ENCODE peak calls at places on chromosomes 11 and 22, in six cellular contexts. D is naive thymus-derived CD4-positive, alpha-beta T cell; C is DMS153; L is CD8-positive, alpha-beta memory T cell; X is activated T-cell treated with anti-CD3 and anti-CD28 coated beads, Interleukin-2, amount 50 U/mL, for 72 hours; O is stimulated activated CD4-positive, alpha-beta T cell treated with anti-CD3 and anti-CD28 coated beads, Interleukin-2, amount 100 ng/mL, for 4 hours. H is an unnamed sample.

GRCh38 chr11:35862666-35863065 is 81.2 kb upstream of the LDLRAD3 start:
- DNase-seq in L (no peak), D (no peak), O (no peak), C (no peak), X (no peak), H (no peak)

GRCh38 chr11:82191690-82192089 is 542.0 kb downstream of the FAM181B start:
- DNase-seq in L (no peak), X (no peak), C (no peak), O (no peak), D (no peak), H (no peak)

GRCh38 chr11:8011981-8012444 is 24.9 kb downstream of the EIF3F start:
- DNase-seq in X (no peak), L (no peak), O (no peak), C (no peak), D (no peak), H (no peak)

GRCh38 chr11:133930767-133931448 is 25.9 kb downstream of the IGSF9B start:
- DNase-seq in C (no peak), O (no peak), L (no peak), X (no peak), D (no peak), H (no peak)

GRCh38 chr11:11416502-11416901 is 63.5 kb upstream of the CSNK2A3 start:
- DNase-seq in L (no peak), C (no peak), X (no peak), D (no peak), O (no peak), H (no peak)

GRCh38 chr11:8059030-8059429 is 22.0 kb upstream of the TUB start:
- DNase-seq in X (no peak), C (no peak), L (no peak), O (no peak), D (no peak), H (no peak)

GRCh38 chr11:105040703-105041102 is 4.4 kb downstream of the CARD16 start:
- DNase-seq in D (no peak), X (no peak), C (no peak), O (no peak), L (no peak), H (no peak)

GRCh38 chr11:113106507-113106906 is 145.3 kb downstream of the NCAM1 start:
- DNase-seq in X (no peak), O (no peak), D (no peak), L (no peak), C (no peak), H (no peak)

GRCh38 chr11:69377953-69378302 is 84.0 kb downstream of the MYEOV start:
- DNase-seq in O (no peak), L (no peak), X (no peak), C (no peak), D (no peak), H (no peak)

GRCh38 chr11:35165416-35166368 is 26.7 kb downstream of the CD44 start:
- DNase-seq in D (peak; percentile 39), L (peak; percentile 78), O (peak; percentile 72), C (no peak), X (peak; percentile 89), H (peak; percentile 82)

GRCh38 chr11:15852179-15852578 is 504.2 kb downstream of the SOX6 start:
- DNase-seq in X (no peak), O (no peak), C (no peak), D (no peak), L (no peak), H (no peak)

GRCh38 chr11:107263865-107264563 is 193.6 kb downstream of the CWF19L2 start:
- DNase-seq in X (no peak), O (no peak), L (no peak), D (no peak), C (no peak), H (no peak)

GRCh38 chr11:13104619-13105236 is 95.6 kb downstream of the RASSF10 start:
- DNase-seq in X (no peak), L (no peak), O (no peak), D (no peak), C (peak; percentile 54), H (no peak)

GRCh38 chr22:23570681-23571080 is 9.4 kb downstream of the IGLL1 start:
- DNase-seq in D (no peak), O (no peak), L (no peak), X (no peak), C (no peak), H (no peak)

GRCh38 chr22:23225724-23226496 is 45.6 kb downstream of the BCR start:
- DNase-seq in O (no peak), D (no peak), L (no peak), C (peak; percentile 52), X (no peak), H (no peak)

GRCh38 chr11:10680956-10681487 is 12.5 kb downstream of the IRAG1 start:
- DNase-seq in O (no peak), X (no peak), D (no peak), L (no peak), C (peak; percentile 62), H (no peak)

GRCh38 chr22:40107756-40108437 is 69.8 kb upstream of the TNRC6B start:
- DNase-seq in C (no peak), X (peak; percentile 40), L (no peak), O (peak; percentile 10), D (no peak), H (peak; percentile 15)

GRCh38 chr11:14969922-14970323 is 2.2 kb downstream of the CALCA start:
- DNase-seq in C (no peak), X (peak; percentile 76), D (peak; percentile 22), O (peak; percentile 19), L (no peak), H (peak; percentile 69)

GRCh38 chr11:116294630-116295029 is 478.2 kb downstream of the BUD13 start:
- DNase-seq in C (no peak), L (no peak), D (no peak), O (no peak), X (no peak), H (no peak)

GRCh38 chr11:60841797-60842687 is at the start of gene CCDC86:
- DNase-seq in L (peak; percentile 96), D (peak; percentile 99), X (peak; percentile 97), O (peak; percentile 98), C (peak; percentile 77), H (peak; percentile 99)

GRCh38 chr11:15663778-15664218 is 549.1 kb downstream of the INSC start:
- DNase-seq in D (no peak), L (no peak), C (peak; percentile 40), X (no peak), O (no peak), H (no peak)

GRCh38 chr22:29331213-29331612 is 15.7 kb upstream of the RASL10A start:
- DNase-seq in L (no peak), C (no peak), O (no peak), X (no peak), D (no peak), H (no peak)

GRCh38 chr11:57460017-57460755 is at the start of gene RTN4RL2:
- DNase-seq in L (peak; percentile 12), O (peak; percentile 27), D (peak; percentile 26), C (no peak), X (peak; percentile 76), H (peak; percentile 67)

GRCh38 chr22:30436196-30436595 is 10.6 kb downstream of the MTFP1 start:
- DNase-seq in O (no peak), C (no peak), L (no peak), D (no peak), X (no peak), H (no peak)

GRCh38 chr11:47331454-47332302 is 20.8 kb downstream of the MYBPC3 start:
- DNase-seq in L (no peak), O (no peak), C (peak; percentile 8), D (no peak), X (no peak), H (no peak)

GRCh38 chr11:118645066-118645715 is 34.3 kb downstream of the TREH start:
- DNase-seq in D (no peak), O (no peak), C (no peak), X (no peak), L (no peak), H (no peak)

GRCh38 chr22:46084943-46085830 is 65.1 kb upstream of the PPARA start:
- DNase-seq in L (no peak), D (no peak), C (no peak), O (no peak), X (no peak), H (no peak)

GRCh38 chr11:72263363-72263762 is 19.4 kb upstream of the PHOX2A start:
- DNase-seq in L (no peak), O (no peak), X (no peak), C (no peak), D (no peak), H (no peak)

GRCh38 chr11:94721565-94722292 is 46.4 kb upstream of the AMOTL1 start:
- DNase-seq in C (no peak), X (no peak), D (no peak), L (no peak), O (no peak), H (no peak)